ENCODE peak calls at places on chromosomes 4 and X, in seven cellular contexts. G is astrocyte of the spinal cord, Q is right atrium auricular region, S is mucosa of descending colon, U is AG10803, R is nephron progenitor cell, T is fibroblast of lung. X is an unnamed sample.
A peak's percentile ranks its signal among the peaks of the same experiment; 100 is the strongest.

GRCh38 chr4:151658959-151659593 is 101.7 kb downstream of the GATB start:
- DNase-seq in G (peak; percentile 60), Q (no peak), S (no peak), U (peak; percentile 84), R (no peak), T (peak; percentile 34), X (no peak)

GRCh38 chr4:13160906-13161305 is 323.2 kb downstream of the RAB28 start:
- DNase-seq in G (peak; percentile 76), Q (no peak), S (no peak), U (peak; percentile 56), R (no peak), T (peak; percentile 59), X (peak; percentile 82)

GRCh38 chr4:155624478-155624877 is 42.2 kb upstream of the GUCY1A1 start:
- DNase-seq in G (no peak), Q (no peak), S (no peak), U (no peak), R (no peak), T (no peak), X (no peak)

GRCh38 chrX:68511255-68511654 is 12.4 kb downstream of the YIPF6 start:
- DNase-seq in G (peak; percentile 45), Q (no peak), S (no peak), U (peak; percentile 26), R (peak; percentile 32), T (peak; percentile 49), X (peak; percentile 68)

GRCh38 chr4:43325220-43325967 is 432.9 kb downstream of the GRXCR1 start:
- DNase-seq in G (peak; percentile 22), Q (no peak), S (no peak), U (no peak), R (no peak), T (peak; percentile 22), X (no peak)

GRCh38 chr4:154332681-154333421 is 158.7 kb downstream of the DCHS2 start:
- DNase-seq in G (no peak), Q (no peak), S (no peak), U (no peak), R (peak; percentile 4), T (peak; percentile 20), X (no peak)

GRCh38 chr4:66524778-66525177 is 854.5 kb upstream of the EPHA5 start:
- DNase-seq in G (no peak), Q (no peak), S (no peak), U (no peak), R (no peak), T (no peak), X (no peak)

GRCh38 chrX:152637649-152638442 is at the start of gene GABRQ:
- DNase-seq in G (peak; percentile 55), Q (no peak), S (no peak), U (peak; percentile 0), R (peak; percentile 86), T (peak; percentile 3), X (peak; percentile 46)

GRCh38 chr4:3416821-3417221 is 24.9 kb upstream of the HGFAC start:
- DNase-seq in G (no peak), Q (no peak), S (peak; percentile 38), U (no peak), R (no peak), T (no peak), X (no peak)

GRCh38 chr4:159762672-159763071 is 659.8 kb downstream of the RAPGEF2 start:
- DNase-seq in G (no peak), Q (no peak), S (no peak), U (no peak), R (no peak), T (no peak), X (no peak)

GRCh38 chr4:40916880-40917279 is 167.1 kb downstream of the NSUN7 start:
- DNase-seq in G (no peak), Q (no peak), S (no peak), U (peak; percentile 22), R (peak; percentile 36), T (no peak), X (peak; percentile 63)

GRCh38 chr4:112222219-112222955 is 9.2 kb upstream of the AP1AR start:
- DNase-seq in G (no peak), Q (no peak), S (no peak), U (no peak), R (no peak), T (no peak), X (no peak)

GRCh38 chr4:140688711-140689598 is 67.2 kb downstream of the TBC1D9 start:
- DNase-seq in G (peak; percentile 18), Q (no peak), S (no peak), U (peak; percentile 21), R (no peak), T (peak; percentile 15), X (no peak)

DNA sequence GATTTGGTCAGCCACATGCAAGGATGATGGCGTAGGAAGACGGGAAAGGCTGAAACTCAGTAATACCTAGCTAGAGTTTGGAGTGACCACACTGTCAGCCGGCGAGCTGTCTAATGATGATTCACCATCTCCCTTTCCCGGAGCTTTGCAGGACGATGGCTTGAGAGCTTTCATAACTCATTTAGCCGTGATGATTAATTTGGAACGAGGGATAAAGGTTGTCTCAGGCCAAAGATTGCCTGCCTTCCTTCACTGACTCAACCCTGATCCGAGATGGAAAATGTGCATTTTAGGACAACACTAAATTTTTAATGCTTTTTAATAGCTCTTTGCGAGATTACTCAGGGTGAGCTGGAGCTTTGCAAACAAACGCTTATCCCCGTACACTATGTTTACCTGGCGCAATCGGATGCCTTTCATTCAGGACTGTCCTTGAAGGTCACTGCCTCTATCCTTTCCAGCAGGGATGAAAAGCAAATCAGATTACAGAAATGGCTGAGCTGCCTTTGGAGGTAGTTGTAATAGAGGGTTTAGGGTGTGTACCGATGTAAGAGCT is 288.6 kb downstream of the ASMT start:
- DNase-seq in G (peak; percentile 16), Q (no peak), S (no peak), U (peak; percentile 48), R (no peak), T (no peak), X (peak; percentile 50)
- TF ChIP-seq CTCF in G (no peak), Q (no peak), S (no peak), U (no peak), R (no peak), T (no peak), X (no peak)

GRCh38 chrX:129115935-129116334 is 407.4 kb downstream of the SMARCA1 start:
- DNase-seq in G (no peak), Q (no peak), S (no peak), U (no peak), R (no peak), T (no peak), X (no peak)

GRCh38 chrX:129116651-129117050 is 406.6 kb downstream of the SMARCA1 start:
- DNase-seq in G (no peak), Q (no peak), S (no peak), U (no peak), R (no peak), T (no peak), X (no peak)

DNA sequence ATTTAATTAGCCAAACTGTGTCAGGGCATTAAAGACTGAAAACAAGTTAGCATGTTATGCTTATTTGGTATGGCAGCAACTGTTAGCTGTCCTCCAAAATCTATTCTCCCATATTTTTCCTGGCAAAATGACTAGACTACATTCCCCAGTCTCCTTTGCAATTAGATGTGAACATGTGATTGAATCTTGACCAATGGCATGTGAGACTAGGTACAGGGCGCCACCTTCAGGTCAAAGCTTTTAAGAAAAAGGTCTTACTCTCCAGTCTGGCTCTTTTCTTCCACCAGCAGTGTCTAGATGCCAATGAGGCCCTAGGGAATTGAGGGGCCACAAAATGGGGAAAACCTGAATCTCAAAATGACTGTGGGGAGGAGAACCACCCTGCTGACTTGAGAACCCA is 408.2 kb downstream of the SMARCA1 start:
- DNase-seq in G (no peak), Q (no peak), S (no peak), U (no peak), R (peak; percentile 38), T (peak; percentile 0), X (peak; percentile 50)
- TF ChIP-seq CTCF in G (peak; percentile 30), Q (no peak), S (no peak), U (no peak), R (peak; percentile 42), T (no peak), X (no peak)

GRCh38 chrX:30572678-30573077 is 4.9 kb downstream of the TASL start:
- DNase-seq in G (no peak), Q (no peak), S (no peak), U (no peak), R (no peak), T (no peak), X (no peak)

GRCh38 chrX:30572004-30572403 is 5.6 kb downstream of the TASL start:
- DNase-seq in G (no peak), Q (no peak), S (no peak), U (no peak), R (no peak), T (no peak), X (no peak)

GRCh38 chrX:30573125-30573524 is 4.4 kb downstream of the TASL start:
- DNase-seq in G (no peak), Q (no peak), S (no peak), U (no peak), R (no peak), T (no peak), X (no peak)

DNA sequence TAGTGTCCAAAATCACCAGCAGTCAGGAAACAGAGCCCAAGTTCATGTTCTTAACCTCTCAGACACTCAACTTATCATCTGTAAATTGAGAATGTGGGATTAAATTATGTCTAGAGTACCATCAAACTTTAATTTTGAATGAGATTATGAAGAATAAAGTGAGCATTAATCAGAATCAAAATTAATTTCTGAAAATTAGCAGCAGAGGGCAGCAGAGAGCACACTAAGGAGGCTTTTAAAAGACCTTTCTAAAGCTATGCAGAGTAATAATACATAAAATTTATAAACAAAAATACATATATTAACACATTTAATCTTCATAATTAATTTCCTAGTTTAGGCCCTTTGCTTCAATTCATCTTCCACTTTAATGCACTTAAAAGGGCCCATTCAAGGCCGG is 7.1 kb downstream of the TASL start:
- DNase-seq in G (peak; percentile 7), Q (no peak), S (no peak), U (peak; percentile 10), R (no peak), T (peak; percentile 33), X (peak; percentile 44)
- TF ChIP-seq CTCF in G (peak; percentile 37), Q (peak; percentile 32), S (no peak), U (peak; percentile 49), R (peak; percentile 66), T (peak; percentile 47), X (peak; percentile 37)

DNA sequence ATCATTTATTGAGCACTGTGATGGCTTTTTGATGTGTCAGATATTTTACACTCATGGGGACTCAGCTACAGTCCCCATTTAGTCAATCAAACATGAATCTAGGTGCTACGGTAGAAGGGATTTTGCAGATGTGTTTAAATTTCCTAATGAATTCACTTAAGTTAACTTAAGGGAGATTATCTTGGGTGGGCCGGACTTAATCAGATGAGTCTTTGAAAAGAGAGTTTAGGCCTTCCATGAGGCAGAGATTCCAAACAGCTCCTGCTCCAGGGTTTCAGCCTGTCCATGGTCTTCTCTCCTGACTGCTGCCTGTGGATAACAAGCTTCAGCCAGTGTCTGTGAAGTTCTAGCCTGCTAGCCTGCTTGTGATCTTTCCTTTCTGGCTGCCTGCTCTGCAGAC is 202.4 kb downstream of the IDS start:
- DNase-seq in G (no peak), Q (no peak), S (no peak), U (no peak), R (no peak), T (no peak), X (no peak)
- TF ChIP-seq CTCF in G (no peak), Q (no peak), S (no peak), U (no peak), R (no peak), T (no peak), X (no peak)